ENCODE peak calls at places on chromosomes 11 and 22, in six cellular contexts. M is H9, O is IMR-90, U is neuronal stem cell, I is mesenchymal stem cell, E is H1. B is an unnamed sample.

GRCh38 chr11:45885274-45885920 is at the start of gene MAPK8IP1:
- DNase-seq in M (peak), O (no peak), U (peak), I (peak), E (peak), B (peak)

GRCh38 chr22:48477031-48477721 is 1350.5 kb downstream of the BRD1 start:
- DNase-seq in M (peak), O (no peak), U (no peak), I (no peak), E (no peak), B (no peak)

GRCh38 chr11:78432058-78432515 is 14.5 kb upstream of the GAB2 start:
- DNase-seq in M (no peak), O (no peak), U (no peak), I (no peak), E (no peak), B (no peak)

GRCh38 chr11:128297805-128298204 is 289.6 kb downstream of the ETS1 start:
- DNase-seq in M (no peak), O (no peak), U (no peak), I (peak), E (no peak), B (no peak)

GRCh38 chr11:70522261-70522612 is 123.9 kb downstream of the CTTN start:
- DNase-seq in M (no peak), O (no peak), U (no peak), I (no peak), E (no peak), B (no peak)

GRCh38 chr11:19076744-19077589 is 16.4 kb upstream of the MRGPRX2 start:
- DNase-seq in M (peak), O (peak), U (peak), I (peak), E (peak), B (peak)

GRCh38 chr22:36160499-36160942 is at the start of gene APOL3:
- DNase-seq in M (no peak), O (peak), U (no peak), I (peak), E (no peak), B (no peak)

GRCh38 chr22:49267996-49268395 is 559.7 kb downstream of the BRD1 start:
- DNase-seq in M (no peak), O (no peak), U (no peak), I (no peak), E (no peak), B (no peak)

GRCh38 chr22:27238935-27239510 is 562.5 kb downstream of the MN1 start:
- DNase-seq in M (no peak), O (peak), U (no peak), I (peak), E (no peak), B (peak)

GRCh38 chr22:38927033-38927789 is 30.2 kb upstream of the APOBEC3A start:
- DNase-seq in M (peak), O (peak), U (peak), I (peak), E (peak), B (peak)

GRCh38 chr22:45423524-45423923 is 10.0 kb downstream of the RIBC2 start:
- DNase-seq in M (no peak), O (no peak), U (no peak), I (no peak), E (peak), B (no peak)
- H4K91ac ChIP-seq in M (no peak), O (no peak), U (no peak), I (no peak), E (no peak), B (no peak)

DNA sequence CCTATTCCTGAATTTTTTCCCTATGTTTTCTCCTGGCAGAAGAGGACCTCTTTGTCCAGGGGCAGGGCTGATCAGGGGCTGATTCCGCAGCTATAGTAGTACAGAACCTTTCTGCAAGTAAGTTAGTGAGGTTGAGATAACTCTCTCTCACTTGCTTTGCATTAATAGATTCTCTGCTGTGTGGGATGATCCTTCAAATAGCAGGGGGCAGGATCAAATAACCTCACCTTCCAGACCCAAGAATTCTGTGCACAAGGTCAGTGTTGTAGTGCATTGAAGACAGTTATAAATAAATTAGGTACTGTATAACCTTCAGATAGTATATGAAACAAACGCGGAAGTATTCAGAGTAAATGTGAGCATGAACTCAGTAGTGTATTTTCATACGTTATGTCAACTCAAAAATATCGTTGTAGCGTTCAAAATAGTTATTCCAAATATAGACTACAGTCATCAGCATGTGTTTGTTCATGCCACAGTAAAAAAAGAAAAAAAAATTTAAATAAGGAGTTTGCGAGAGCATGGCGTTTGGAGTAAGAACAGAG is 278 bp downstream of the MMP26 start:
- DNase-seq in M (no peak), O (no peak), U (no peak), I (no peak), E (peak), B (no peak)
- H3K18ac ChIP-seq in M (no peak), O (no peak), U (no peak), I (no peak), E (no peak), B (no peak)

GRCh38 chr11:61720597-61720996 is 31.8 kb upstream of the MYRF start:
- DNase-seq in M (no peak), O (no peak), U (no peak), I (no peak), E (no peak), B (no peak)

GRCh38 chr11:61717286-61718033 is 35.0 kb upstream of the MYRF start:
- DNase-seq in M (no peak), O (no peak), U (no peak), I (no peak), E (no peak), B (no peak)

GRCh38 chr11:61719968-61720367 is 32.5 kb upstream of the MYRF start:
- DNase-seq in M (no peak), O (no peak), U (no peak), I (no peak), E (no peak), B (no peak)

GRCh38 chr11:61718046-61718531 is 34.3 kb upstream of the MYRF start:
- DNase-seq in M (no peak), O (no peak), U (no peak), I (no peak), E (peak), B (no peak)

GRCh38 chr11:61718613-61719302 is 33.7 kb upstream of the MYRF start:
- DNase-seq in M (peak), O (peak), U (peak), I (peak), E (peak), B (no peak)
- H4K8ac ChIP-seq in M (no peak), O (peak), U (no peak), I (peak), E (no peak), B (peak)

DNA sequence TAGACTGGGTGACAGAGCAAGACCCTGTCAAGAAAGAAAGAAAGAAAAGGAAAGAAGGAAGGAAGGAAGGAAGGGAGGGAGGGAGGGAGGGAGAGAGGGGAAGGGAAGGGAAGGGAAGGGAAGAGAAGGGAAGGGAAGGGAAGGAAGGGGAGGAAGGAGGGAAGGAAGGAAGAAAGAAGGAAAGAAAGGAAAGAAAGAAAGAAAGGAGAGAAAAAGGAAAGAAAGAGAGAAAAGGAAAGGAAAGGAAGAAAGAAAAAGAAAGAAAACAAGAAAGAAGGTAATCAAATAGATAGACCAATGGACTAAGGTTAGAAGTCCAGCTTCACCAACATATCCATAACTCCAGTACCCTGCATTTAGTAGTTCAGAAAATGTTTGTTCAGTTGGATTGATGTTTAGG is 18.2 kb upstream of the EMSY start:
- DNase-seq in M (no peak), O (no peak), U (no peak), I (no peak), E (no peak), B (no peak)
- H4K91ac ChIP-seq in M (no peak), O (no peak), U (no peak), I (no peak), E (no peak), B (no peak)

GRCh38 chr22:19289475-19290161 is 1.9 kb downstream of the CLTCL1 start:
- DNase-seq in M (no peak), O (peak), U (no peak), I (peak), E (no peak), B (no peak)

GRCh38 chr22:19290400-19291217 is 910 bp downstream of the CLTCL1 start:
- DNase-seq in M (no peak), O (no peak), U (no peak), I (peak), E (no peak), B (no peak)

GRCh38 chr22:19291218-19291579 is 320 bp downstream of the CLTCL1 start:
- DNase-seq in M (peak), O (no peak), U (no peak), I (no peak), E (peak), B (no peak)

GRCh38 chr22:19292262-19293230 is 1.0 kb upstream of the CLTCL1 start:
- DNase-seq in M (peak), O (no peak), U (no peak), I (no peak), E (no peak), B (no peak)

GRCh38 chr22:19291580-19292261 is at the start of gene CLTCL1:
- DNase-seq in M (peak), O (peak), U (peak), I (peak), E (peak), B (peak)
- H3K18ac ChIP-seq in M (peak), O (peak), U (peak), I (peak), E (peak), B (peak)

DNA sequence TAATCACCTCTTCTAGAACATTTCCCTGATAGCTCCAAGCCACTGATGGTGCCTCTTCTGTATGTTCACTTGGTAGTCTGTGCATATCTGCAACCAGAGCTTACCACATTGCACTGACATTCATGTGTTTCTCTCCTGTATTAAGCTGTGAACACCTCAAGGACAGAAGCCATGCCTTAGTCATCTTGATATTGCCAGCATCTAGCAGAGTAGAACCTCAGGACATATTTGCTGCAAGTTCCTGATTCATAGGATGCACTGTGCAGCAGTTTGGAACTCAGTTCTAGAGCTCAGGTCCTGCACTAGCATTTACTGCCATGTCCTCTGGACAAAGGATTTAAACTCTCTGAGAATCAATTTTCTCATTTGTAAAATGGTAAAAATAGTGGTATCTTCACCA is 722.4 kb upstream of the ANO5 start:
- DNase-seq in M (no peak), O (no peak), U (no peak), I (no peak), E (no peak), B (no peak)
- H4K8ac ChIP-seq in M (no peak), O (no peak), U (no peak), I (no peak), E (no peak), B (no peak)

DNA sequence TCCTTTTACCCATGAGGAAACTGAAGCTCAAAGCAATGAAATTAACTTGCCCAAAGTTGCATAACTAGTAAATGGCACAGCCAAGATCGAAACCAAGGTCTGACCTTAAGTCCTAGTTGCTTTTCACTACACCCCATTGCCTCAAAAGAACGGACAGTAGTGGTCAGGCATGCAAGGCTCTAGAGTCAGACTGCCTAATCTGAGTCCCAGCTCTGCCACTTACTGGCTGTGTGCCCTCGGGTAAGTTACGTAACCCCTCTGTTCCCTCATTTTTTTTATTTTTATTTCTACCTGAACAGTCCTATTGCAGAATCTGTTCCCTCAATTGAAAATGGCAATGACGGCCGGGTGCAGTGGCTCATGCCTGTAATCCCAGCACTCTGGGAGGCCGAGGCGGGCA is 9.6 kb downstream of the CYB561A3 start:
- DNase-seq in M (no peak), O (no peak), U (no peak), I (no peak), E (no peak), B (no peak)
- H4K91ac ChIP-seq in M (no peak), O (no peak), U (no peak), I (no peak), E (no peak), B (no peak)

DNA sequence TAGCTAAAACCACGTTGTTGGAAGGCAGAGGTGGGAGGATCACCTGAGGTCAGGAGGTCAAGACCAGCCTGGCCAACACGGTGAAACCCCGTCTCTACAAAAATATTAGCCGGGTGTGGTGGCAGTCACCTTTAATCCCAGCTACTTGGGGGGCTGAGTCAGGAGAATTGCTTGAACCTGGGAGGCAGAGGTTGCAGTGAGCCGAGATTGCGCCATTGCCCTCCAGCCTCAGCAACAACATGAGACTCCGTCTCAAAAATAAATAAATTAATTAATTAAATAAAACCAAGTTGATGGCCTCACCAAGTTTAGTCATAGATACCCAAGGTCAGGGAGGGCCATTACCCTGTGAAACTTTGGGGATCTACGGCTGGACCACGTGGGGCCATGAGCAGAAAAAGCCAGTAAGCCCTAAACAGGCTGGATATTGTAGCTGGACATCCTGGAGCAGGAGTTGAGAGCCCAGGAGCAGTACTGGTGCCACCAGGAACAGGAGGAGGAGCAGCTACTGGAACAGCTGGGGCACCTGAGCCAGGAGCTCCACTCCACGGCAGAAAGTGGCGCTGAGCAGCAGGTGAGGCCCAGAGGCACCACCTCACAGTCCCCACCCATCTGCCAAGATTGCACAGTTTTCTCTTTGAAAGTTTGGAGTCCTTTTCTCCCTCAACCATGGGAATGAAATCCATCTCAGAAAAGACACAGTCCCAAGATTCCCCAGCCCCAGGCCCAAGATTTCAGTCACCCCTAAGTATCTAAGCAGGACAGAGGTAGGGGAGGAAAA is 50.5 kb downstream of the BTG4 start:
- DNase-seq in M (no peak), O (no peak), U (no peak), I (no peak), E (no peak), B (no peak)
- H3K18ac ChIP-seq in M (peak), O (no peak), U (no peak), I (no peak), E (no peak), B (no peak)

B was measured in trophoblast cell.